ENCODE peak calls at places on chromosomes 12 and 14, in five cellular contexts. M is WTC11, U is heart left ventricle, F is RWPE1, B is ascending aorta. J is an unnamed sample.

GRCh38 chr14:58617619-58618018 is 20.1 kb upstream of the DACT1 start:
- DNase-seq in M (no peak), U (no peak), F (no peak), B (no peak), J (no peak)

GRCh38 chr12:108972226-108972757 is 48.6 kb downstream of the SVOP start:
- DNase-seq in M (no peak), U (no peak), F (no peak), B (no peak), J (peak)

GRCh38 chr12:84638811-84639368 is 273.7 kb downstream of the SLC6A15 start:
- DNase-seq in M (no peak), U (no peak), F (no peak), B (no peak), J (no peak)

GRCh38 chr12:46702581-46703344 is 123.0 kb downstream of the SLC38A4 start:
- DNase-seq in M (no peak), U (no peak), F (peak), B (no peak), J (no peak)

GRCh38 chr14:58969951-58970751 is 218.3 kb upstream of the DAAM1 start:
- DNase-seq in M (peak), U (no peak), F (no peak), B (no peak), J (no peak)

GRCh38 chr12:19726122-19726521 is 286.8 kb downstream of the AEBP2 start:
- DNase-seq in M (no peak), U (no peak), F (no peak), B (no peak), J (no peak)

GRCh38 chr14:34983148-34983760 is 462 bp downstream of the SRP54 start:
- DNase-seq in M (no peak), U (no peak), F (no peak), B (no peak), J (no peak)

GRCh38 chr14:90523544-90523943 is 126.7 kb downstream of the CALM1 start:
- DNase-seq in M (no peak), U (peak), F (no peak), B (no peak), J (no peak)

GRCh38 chr14:90897022-90897421 is 80.8 kb upstream of the TTC7B start:
- DNase-seq in M (no peak), U (no peak), F (no peak), B (no peak), J (no peak)

GRCh38 chr14:37340353-37340752 is 142.6 kb downstream of the MIPOL1 start:
- DNase-seq in M (no peak), U (no peak), F (no peak), B (no peak), J (no peak)

GRCh38 chr12:120846721-120847120 is 57.4 kb downstream of the SPPL3 start:
- DNase-seq in M (no peak), U (no peak), F (no peak), B (no peak), J (no peak)

GRCh38 chr12:96136129-96136528 is 58.0 kb upstream of the ELK3 start:
- DNase-seq in M (no peak), U (no peak), F (no peak), B (no peak), J (no peak)

GRCh38 chr12:129902371-129903091 is 1.3 kb downstream of the TMEM132D start:
- DNase-seq in M (no peak), U (no peak), F (no peak), B (no peak), J (no peak)

GRCh38 chr14:73058923-73059311 is 583 bp downstream of the RBM25 start:
- DNase-seq in M (peak), U (no peak), F (peak), B (no peak), J (no peak)

GRCh38 chr14:102831163-102831804 is 54.0 kb downstream of the TRAF3 start:
- DNase-seq in M (no peak), U (no peak), F (no peak), B (no peak), J (no peak)

GRCh38 chr12:109721276-109721675 is 7.7 kb downstream of the FAM222A start:
- DNase-seq in M (no peak), U (peak), F (no peak), B (no peak), J (no peak)

GRCh38 chr14:74562515-74563232 is 49.4 kb downstream of the LTBP2 start:
- DNase-seq in M (no peak), U (no peak), F (no peak), B (no peak), J (no peak)

GRCh38 chr14:101865288-101865687 is 99.1 kb upstream of the DYNC1H1 start:
- DNase-seq in M (no peak), U (no peak), F (no peak), B (no peak), J (no peak)

GRCh38 chr12:53659609-53660008 is 16.3 kb downstream of the ATP5MC2 start:
- DNase-seq in M (no peak), U (no peak), F (no peak), B (no peak), J (no peak)

GRCh38 chr12:118126119-118126757 is 9.7 kb upstream of the PEBP1 start:
- DNase-seq in M (no peak), U (peak), F (no peak), B (no peak), J (no peak)

DNA sequence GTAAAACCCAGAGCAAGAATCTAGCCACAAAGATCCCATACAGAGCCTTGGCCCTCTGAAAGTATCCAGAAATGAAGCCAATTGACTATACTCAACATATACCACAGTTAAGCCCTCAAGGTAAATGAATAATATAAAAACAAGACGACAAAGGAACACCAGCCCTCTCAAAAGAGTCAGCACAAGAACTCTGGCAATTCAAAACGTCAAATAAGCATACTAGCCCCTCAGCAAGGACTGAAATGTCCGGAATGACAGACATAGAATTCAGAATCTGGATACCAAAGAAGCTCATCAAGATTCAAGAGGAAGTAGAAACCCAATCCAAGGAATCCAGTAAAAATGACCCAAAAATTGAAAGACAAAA is 49.9 kb downstream of the GTF2A1 start:
- DNase-seq in M (no peak), U (no peak), F (no peak), B (no peak), J (no peak)
- TF ChIP-seq CTCF in M (no peak), U (no peak), F (peak), B (no peak), J (no peak)

GRCh38 chr12:3882896-3883564 is 9.8 kb upstream of the PARP11 start:
- DNase-seq in M (no peak), U (no peak), F (no peak), B (no peak), J (no peak)
- TF ChIP-seq CTCF in M (no peak), U (no peak), F (no peak), B (no peak), J (peak)

GRCh38 chr14:106840258-106840657 is 1313.9 kb downstream of the TMEM121 start:
- DNase-seq in M (no peak), U (no peak), F (no peak), B (no peak), J (no peak)
- TF ChIP-seq CTCF in M (no peak), U (no peak), F (no peak), B (no peak), J (no peak)

GRCh38 chr12:4143909-4144308 is 129.7 kb upstream of the CCND2 start:
- DNase-seq in M (no peak), U (no peak), F (no peak), B (no peak), J (no peak)
- TF ChIP-seq CTCF in M (no peak), U (no peak), F (no peak), B (no peak), J (peak)

GRCh38 chr12:107616941-107617340 is 68.7 kb upstream of the PWP1 start:
- DNase-seq in M (no peak), U (no peak), F (no peak), B (no peak), J (no peak)

GRCh38 chr12:107624493-107624892 is 61.1 kb upstream of the PWP1 start:
- DNase-seq in M (no peak), U (no peak), F (no peak), B (no peak), J (no peak)

GRCh38 chr12:107618106-107618505 is 67.5 kb upstream of the PWP1 start:
- DNase-seq in M (no peak), U (no peak), F (no peak), B (no peak), J (no peak)

GRCh38 chr12:107619831-107620230 is 65.8 kb upstream of the PWP1 start:
- DNase-seq in M (no peak), U (no peak), F (no peak), B (no peak), J (no peak)

DNA sequence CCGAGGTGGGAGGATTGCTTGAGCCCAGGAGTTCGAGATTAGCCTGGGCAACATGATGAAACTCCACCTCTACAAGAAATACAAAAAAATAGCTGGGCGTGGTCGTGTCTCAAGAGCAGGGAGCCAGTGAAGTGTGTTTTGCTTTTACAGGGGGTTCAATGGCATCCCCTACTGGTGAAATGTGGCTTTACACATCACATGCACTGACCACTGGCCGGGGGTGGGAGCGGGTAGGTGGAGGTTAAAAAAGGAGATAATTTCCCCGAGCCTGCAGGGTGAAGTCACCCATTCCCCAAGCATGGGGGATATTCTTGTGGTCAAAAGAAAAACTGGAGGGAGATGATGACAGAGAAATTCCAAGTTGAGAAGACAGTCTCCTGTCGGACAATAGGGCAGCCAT is 63.6 kb upstream of the PWP1 start:
- DNase-seq in M (peak), U (no peak), F (no peak), B (no peak), J (no peak)
- TF ChIP-seq CTCF in M (peak), U (peak), F (peak), B (no peak), J (peak)

DNA sequence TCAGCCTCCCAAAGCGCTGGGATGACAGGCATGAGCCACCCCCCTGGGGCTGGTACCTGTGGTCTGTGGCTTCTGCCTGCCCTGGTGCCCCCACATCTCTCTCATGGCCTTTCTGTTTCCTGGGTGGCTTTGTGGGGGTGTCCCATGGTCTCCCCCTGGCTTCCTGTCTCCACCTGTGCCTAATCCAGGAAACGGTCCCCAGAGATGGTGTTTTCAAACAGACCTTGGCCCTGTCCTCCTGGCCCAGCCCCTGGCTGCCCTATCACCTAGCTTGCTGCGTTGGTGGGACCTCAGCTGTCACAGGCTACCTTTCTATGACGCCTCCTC is 18.1 kb downstream of the MEG3 start:
- DNase-seq in M (no peak), U (no peak), F (no peak), B (no peak), J (no peak)
- TF ChIP-seq CTCF in M (no peak), U (no peak), F (no peak), B (no peak), J (no peak)

GRCh38 chr14:96057738-96058137 is 18.6 kb downstream of the C14orf132 start:
- DNase-seq in M (no peak), U (no peak), F (no peak), B (no peak), J (no peak)

GRCh38 chr14:96058606-96059200 is 19.5 kb downstream of the C14orf132 start:
- DNase-seq in M (no peak), U (no peak), F (no peak), B (no peak), J (no peak)

GRCh38 chr14:96055065-96055752 is 16.0 kb downstream of the C14orf132 start:
- DNase-seq in M (no peak), U (no peak), F (no peak), B (no peak), J (no peak)

GRCh38 chr14:96055753-96056508 is 16.8 kb downstream of the C14orf132 start:
- DNase-seq in M (no peak), U (no peak), F (no peak), B (no peak), J (no peak)

DNA sequence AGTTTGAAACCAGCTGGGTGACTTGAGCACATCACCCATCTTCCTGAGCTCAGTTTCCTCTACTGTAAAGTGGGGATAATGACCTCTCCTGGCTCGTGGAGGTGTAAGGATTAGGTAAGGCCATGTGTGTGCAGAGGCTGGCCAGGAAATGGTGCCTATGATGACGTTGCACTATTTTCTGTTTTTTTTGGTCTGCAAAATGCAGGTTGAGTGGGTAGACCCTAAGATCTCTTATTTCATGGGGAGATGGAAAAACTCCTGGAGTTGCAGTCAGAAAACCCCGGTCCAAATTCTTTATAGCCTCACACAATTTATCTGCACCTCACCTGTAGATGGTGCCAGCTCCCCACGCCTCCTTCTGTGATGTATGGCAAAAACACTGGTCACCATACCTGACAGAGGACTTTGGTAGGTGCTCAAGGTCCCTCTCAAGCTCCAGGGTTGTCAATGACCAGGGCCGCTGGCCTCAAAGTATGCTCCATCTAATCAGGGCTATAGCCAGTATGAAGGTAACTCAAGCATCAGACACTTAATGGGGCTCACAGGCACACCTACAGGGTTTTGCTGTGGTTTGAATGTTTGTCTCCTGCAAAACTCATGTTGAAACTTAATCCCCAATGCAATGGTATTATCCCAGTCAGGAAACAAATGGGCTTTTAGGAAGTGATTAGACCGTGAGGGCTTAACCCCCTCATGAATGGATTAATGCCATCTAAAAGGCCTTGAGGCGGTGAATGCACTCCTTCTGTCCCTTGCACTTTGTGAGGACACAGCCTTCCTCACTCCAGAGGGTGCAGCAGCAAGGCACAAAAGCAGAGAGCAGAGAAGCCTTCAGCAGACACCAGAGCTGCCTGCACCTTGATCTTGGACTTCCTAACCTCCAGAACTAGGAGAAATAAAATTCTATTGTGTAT is 17.6 kb downstream of the C14orf132 start:
- DNase-seq in M (peak), U (no peak), F (peak), B (no peak), J (no peak)
- TF ChIP-seq CTCF in M (no peak), U (no peak), F (peak), B (no peak), J (peak)

DNA sequence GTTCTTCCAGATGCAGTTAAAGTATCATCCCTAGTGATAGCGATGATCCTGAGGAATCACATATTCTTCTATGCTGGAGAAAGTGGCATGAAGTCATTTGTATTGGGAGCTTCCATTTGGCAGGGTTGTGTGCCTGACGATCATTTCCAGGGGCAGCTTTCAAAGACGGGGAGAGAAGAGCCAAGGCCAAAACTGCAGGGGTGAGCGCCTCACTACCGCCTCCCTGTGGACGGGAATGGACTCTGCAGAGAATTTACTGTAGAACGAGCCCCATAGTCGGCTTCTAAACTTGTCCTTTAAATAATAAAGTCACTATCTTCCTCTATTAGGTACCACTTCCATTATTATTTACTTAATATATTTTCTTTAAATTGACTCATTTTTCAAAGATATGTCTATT is 555.9 kb upstream of the TMEM132C start:
- DNase-seq in M (peak), U (no peak), F (no peak), B (no peak), J (no peak)
- TF ChIP-seq CTCF in M (peak), U (peak), F (no peak), B (no peak), J (peak)

GRCh38 chr14:64628940-64629403 is 75.3 kb upstream of the PLEKHG3 start:
- DNase-seq in M (no peak), U (no peak), F (peak), B (no peak), J (no peak)
- TF ChIP-seq CTCF in M (no peak), U (no peak), F (no peak), B (no peak), J (no peak)

J was measured in LNCaP clone FGC.